ENCODE peak calls at places on chromosomes 4 and X, in six cellular contexts. One of them, this sample, is unnamed.

GRCh38 chr4:168651374-168651773 is 154.5 kb downstream of the PALLD start:
- DNase-seq in ELR: no peak
- DNase-seq in astrocyte of the spinal cord: peak; percentile 69
- DNase-seq in astrocyte of the hippocampus: peak; percentile 82
- DNase-seq in astrocyte: peak; percentile 65
- DNase-seq in activated T-cell treated with anti-CD3 and anti-CD28 coated beads, Interleukin-2, amount 50 U/mL, for 1 hour: no peak
- DNase-seq in this sample: no peak

GRCh38 chr4:169618286-169618685 is 2.1 kb upstream of the CLCN3 start:
- DNase-seq in ELR: peak; percentile 26
- DNase-seq in astrocyte of the spinal cord: peak; percentile 38
- DNase-seq in astrocyte of the hippocampus: peak; percentile 49
- DNase-seq in astrocyte: peak; percentile 74
- DNase-seq in activated T-cell treated with anti-CD3 and anti-CD28 coated beads, Interleukin-2, amount 50 U/mL, for 1 hour: no peak
- DNase-seq in this sample: no peak

GRCh38 chr4:534576-535151 is 35.7 kb downstream of the PIGG start:
- DNase-seq in ELR: no peak
- DNase-seq in astrocyte of the spinal cord: no peak
- DNase-seq in astrocyte of the hippocampus: no peak
- DNase-seq in astrocyte: no peak
- DNase-seq in activated T-cell treated with anti-CD3 and anti-CD28 coated beads, Interleukin-2, amount 50 U/mL, for 1 hour: no peak
- DNase-seq in this sample: no peak

GRCh38 chr4:109671350-109671749 is 31.9 kb downstream of the CASP6 start:
- DNase-seq in ELR: no peak
- DNase-seq in astrocyte of the spinal cord: no peak
- DNase-seq in astrocyte of the hippocampus: no peak
- DNase-seq in astrocyte: no peak
- DNase-seq in activated T-cell treated with anti-CD3 and anti-CD28 coated beads, Interleukin-2, amount 50 U/mL, for 1 hour: no peak
- DNase-seq in this sample: no peak

GRCh38 chr4:112677519-112678091 is 40.7 kb downstream of the LARP7 start:
- DNase-seq in ELR: no peak
- DNase-seq in astrocyte of the spinal cord: no peak
- DNase-seq in astrocyte of the hippocampus: no peak
- DNase-seq in astrocyte: no peak
- DNase-seq in activated T-cell treated with anti-CD3 and anti-CD28 coated beads, Interleukin-2, amount 50 U/mL, for 1 hour: no peak
- DNase-seq in this sample: no peak

GRCh38 chr4:105990933-105991332 is 95.7 kb downstream of the NPNT start:
- DNase-seq in ELR: peak; percentile 49
- DNase-seq in astrocyte of the spinal cord: peak; percentile 91
- DNase-seq in astrocyte of the hippocampus: peak; percentile 78
- DNase-seq in astrocyte: peak; percentile 48
- DNase-seq in activated T-cell treated with anti-CD3 and anti-CD28 coated beads, Interleukin-2, amount 50 U/mL, for 1 hour: no peak
- DNase-seq in this sample: peak; percentile 48

GRCh38 chr4:78756721-78757120 is 19.4 kb upstream of the BMP2K start:
- DNase-seq in ELR: no peak
- DNase-seq in astrocyte of the spinal cord: no peak
- DNase-seq in astrocyte of the hippocampus: no peak
- DNase-seq in astrocyte: no peak
- DNase-seq in activated T-cell treated with anti-CD3 and anti-CD28 coated beads, Interleukin-2, amount 50 U/mL, for 1 hour: no peak
- DNase-seq in this sample: no peak

GRCh38 chr4:10085828-10086505 is 30.6 kb downstream of the WDR1 start:
- DNase-seq in ELR: no peak
- DNase-seq in astrocyte of the spinal cord: peak; percentile 60
- DNase-seq in astrocyte of the hippocampus: no peak
- DNase-seq in astrocyte: no peak
- DNase-seq in activated T-cell treated with anti-CD3 and anti-CD28 coated beads, Interleukin-2, amount 50 U/mL, for 1 hour: no peak
- DNase-seq in this sample: no peak

GRCh38 chr4:6894528-6895498 is 14.8 kb upstream of the TBC1D14 start:
- DNase-seq in ELR: no peak
- DNase-seq in astrocyte of the spinal cord: no peak
- DNase-seq in astrocyte of the hippocampus: no peak
- DNase-seq in astrocyte: no peak
- DNase-seq in activated T-cell treated with anti-CD3 and anti-CD28 coated beads, Interleukin-2, amount 50 U/mL, for 1 hour: no peak
- DNase-seq in this sample: no peak

GRCh38 chr4:76704133-76704881 is 193.6 kb downstream of the SOWAHB start:
- DNase-seq in ELR: peak; percentile 66
- DNase-seq in astrocyte of the spinal cord: peak; percentile 47
- DNase-seq in astrocyte of the hippocampus: peak; percentile 62
- DNase-seq in astrocyte: peak; percentile 69
- DNase-seq in activated T-cell treated with anti-CD3 and anti-CD28 coated beads, Interleukin-2, amount 50 U/mL, for 1 hour: no peak
- DNase-seq in this sample: no peak

GRCh38 chr4:83329521-83330105 is 5.0 kb downstream of the HPSE start:
- DNase-seq in ELR: peak; percentile 17
- DNase-seq in astrocyte of the spinal cord: no peak
- DNase-seq in astrocyte of the hippocampus: no peak
- DNase-seq in astrocyte: no peak
- DNase-seq in activated T-cell treated with anti-CD3 and anti-CD28 coated beads, Interleukin-2, amount 50 U/mL, for 1 hour: no peak
- DNase-seq in this sample: peak; percentile 8

GRCh38 chrX:72714471-72714916 is 388 bp upstream of the PHKA1 start:
- DNase-seq in ELR: peak; percentile 50
- DNase-seq in astrocyte of the spinal cord: peak; percentile 80
- DNase-seq in astrocyte of the hippocampus: peak; percentile 73
- DNase-seq in astrocyte: peak; percentile 63
- DNase-seq in activated T-cell treated with anti-CD3 and anti-CD28 coated beads, Interleukin-2, amount 50 U/mL, for 1 hour: no peak
- DNase-seq in this sample: peak; percentile 57

GRCh38 chr4:6633091-6633906 is 7.2 kb upstream of the MRFAP1 start:
- DNase-seq in ELR: no peak
- DNase-seq in astrocyte of the spinal cord: no peak
- DNase-seq in astrocyte of the hippocampus: no peak
- DNase-seq in astrocyte: no peak
- DNase-seq in activated T-cell treated with anti-CD3 and anti-CD28 coated beads, Interleukin-2, amount 50 U/mL, for 1 hour: no peak
- DNase-seq in this sample: no peak

GRCh38 chr4:38765391-38765790 is 17.4 kb downstream of the TLR10 start:
- DNase-seq in ELR: peak; percentile 63
- DNase-seq in astrocyte of the spinal cord: peak; percentile 18
- DNase-seq in astrocyte of the hippocampus: peak; percentile 38
- DNase-seq in astrocyte: peak; percentile 69
- DNase-seq in activated T-cell treated with anti-CD3 and anti-CD28 coated beads, Interleukin-2, amount 50 U/mL, for 1 hour: no peak
- DNase-seq in this sample: no peak

GRCh38 chr4:126267689-126268088 is 952.9 kb downstream of the FAT4 start:
- DNase-seq in ELR: peak; percentile 4
- DNase-seq in astrocyte of the spinal cord: no peak
- DNase-seq in astrocyte of the hippocampus: peak; percentile 22
- DNase-seq in astrocyte: peak; percentile 54
- DNase-seq in activated T-cell treated with anti-CD3 and anti-CD28 coated beads, Interleukin-2, amount 50 U/mL, for 1 hour: no peak
- DNase-seq in this sample: no peak

GRCh38 chrX:2498781-2499302 is 1.9 kb downstream of the DHRSX start:
- DNase-seq in ELR: no peak
- DNase-seq in astrocyte of the spinal cord: peak; percentile 47
- DNase-seq in astrocyte of the hippocampus: peak; percentile 57
- DNase-seq in astrocyte: peak; percentile 15
- DNase-seq in activated T-cell treated with anti-CD3 and anti-CD28 coated beads, Interleukin-2, amount 50 U/mL, for 1 hour: no peak
- DNase-seq in this sample: no peak

GRCh38 chr4:120291541-120291940 is 224.9 kb upstream of the MAD2L1 start:
- DNase-seq in ELR: peak; percentile 0
- DNase-seq in astrocyte of the spinal cord: no peak
- DNase-seq in astrocyte of the hippocampus: no peak
- DNase-seq in astrocyte: no peak
- DNase-seq in activated T-cell treated with anti-CD3 and anti-CD28 coated beads, Interleukin-2, amount 50 U/mL, for 1 hour: no peak
- DNase-seq in this sample: no peak

GRCh38 chr4:165915215-165915614 is 42.2 kb downstream of the TLL1 start:
- DNase-seq in ELR: peak; percentile 5
- DNase-seq in astrocyte of the spinal cord: no peak
- DNase-seq in astrocyte of the hippocampus: peak; percentile 4
- DNase-seq in astrocyte: no peak
- DNase-seq in activated T-cell treated with anti-CD3 and anti-CD28 coated beads, Interleukin-2, amount 50 U/mL, for 1 hour: no peak
- DNase-seq in this sample: no peak

GRCh38 chr4:40281913-40282312 is 53.2 kb upstream of the CHRNA9 start:
- DNase-seq in ELR: no peak
- DNase-seq in astrocyte of the spinal cord: no peak
- DNase-seq in astrocyte of the hippocampus: no peak
- DNase-seq in astrocyte: no peak
- DNase-seq in activated T-cell treated with anti-CD3 and anti-CD28 coated beads, Interleukin-2, amount 50 U/mL, for 1 hour: no peak
- DNase-seq in this sample: no peak

GRCh38 chr4:113659127-113659526 is 102.4 kb downstream of the CAMK2D start:
- DNase-seq in ELR: no peak
- DNase-seq in astrocyte of the spinal cord: no peak
- DNase-seq in astrocyte of the hippocampus: no peak
- DNase-seq in astrocyte: no peak
- DNase-seq in activated T-cell treated with anti-CD3 and anti-CD28 coated beads, Interleukin-2, amount 50 U/mL, for 1 hour: no peak
- DNase-seq in this sample: no peak

GRCh38 chr4:161936625-161937133 is 227.1 kb downstream of the FSTL5 start:
- DNase-seq in ELR: peak; percentile 93
- DNase-seq in astrocyte of the spinal cord: peak; percentile 96
- DNase-seq in astrocyte of the hippocampus: peak; percentile 95
- DNase-seq in astrocyte: peak; percentile 99
- DNase-seq in activated T-cell treated with anti-CD3 and anti-CD28 coated beads, Interleukin-2, amount 50 U/mL, for 1 hour: no peak
- DNase-seq in this sample: peak; percentile 87

GRCh38 chrX:71166461-71166860 is 21.8 kb downstream of the NLGN3 start:
- DNase-seq in ELR: no peak
- DNase-seq in astrocyte of the spinal cord: no peak
- DNase-seq in astrocyte of the hippocampus: no peak
- DNase-seq in astrocyte: no peak
- DNase-seq in activated T-cell treated with anti-CD3 and anti-CD28 coated beads, Interleukin-2, amount 50 U/mL, for 1 hour: no peak
- DNase-seq in this sample: no peak

This sample was measured in H4.